ENCODE peak calls at places on chromosomes 11 and 22, in eight cellular contexts. B, X, O, Z, F, N, H and W are unnamed samples.
A peak's percentile ranks its signal among the peaks of the same experiment; 100 is the strongest.

GRCh38 chr22:32311551-32312071 is 46.1 kb upstream of the RFPL3 start:
- DNase-seq in B (no peak), X (no peak), O (no peak), Z (no peak), F (no peak), N (no peak), H (no peak), W (no peak)

GRCh38 chr11:116193321-116194114 is 579.3 kb downstream of the BUD13 start:
- DNase-seq in B (peak; percentile 62), X (peak; percentile 30), O (no peak), Z (peak; percentile 53), F (peak; percentile 46), N (no peak), H (peak; percentile 2), W (peak; percentile 38)

GRCh38 chr22:41772645-41773044 is 27.8 kb upstream of the CCDC134 start:
- DNase-seq in B (no peak), X (peak; percentile 17), O (no peak), Z (no peak), F (peak; percentile 44), N (no peak), H (peak; percentile 30), W (no peak)

GRCh38 chr11:128759168-128759567 is 65.3 kb downstream of the FLI1 start:
- DNase-seq in B (no peak), X (no peak), O (no peak), Z (no peak), F (no peak), N (peak; percentile 35), H (no peak), W (no peak)

GRCh38 chr11:87832216-87832615 is 343.0 kb downstream of the RAB38 start:
- DNase-seq in B (no peak), X (no peak), O (no peak), Z (no peak), F (no peak), N (no peak), H (no peak), W (peak; percentile 66)

GRCh38 chr11:86068138-86068861 is 584 bp downstream of the PICALM start:
- DNase-seq in B (peak; percentile 45), X (no peak), O (no peak), Z (no peak), F (peak; percentile 51), N (peak; percentile 68), H (peak; percentile 33), W (peak; percentile 47)

GRCh38 chr11:42205518-42205917 is 746.1 kb upstream of the LRRC4C start:
- DNase-seq in B (no peak), X (no peak), O (no peak), Z (no peak), F (no peak), N (no peak), H (no peak), W (no peak)

GRCh38 chr22:24995649-24996180 is 43.2 kb downstream of the KIAA1671 start:
- DNase-seq in B (no peak), X (no peak), O (no peak), Z (no peak), F (no peak), N (no peak), H (no peak), W (no peak)

GRCh38 chr22:39243443-39244072 is 1.2 kb downstream of the PDGFB start:
- DNase-seq in B (peak; percentile 5), X (no peak), O (no peak), Z (no peak), F (peak; percentile 59), N (peak; percentile 32), H (peak; percentile 45), W (no peak)

GRCh38 chr11:43788394-43788793 is 92.2 kb upstream of the ALKBH3 start:
- DNase-seq in B (no peak), X (no peak), O (no peak), Z (no peak), F (no peak), N (no peak), H (no peak), W (no peak)

GRCh38 chr11:332651-333480 is 12.2 kb upstream of the IFITM3 start:
- DNase-seq in B (no peak), X (no peak), O (no peak), Z (no peak), F (no peak), N (no peak), H (no peak), W (no peak)

GRCh38 chr11:6655790-6656580 is at the start of gene DCHS1:
- DNase-seq in B (peak; percentile 33), X (no peak), O (no peak), Z (no peak), F (no peak), N (peak; percentile 41), H (no peak), W (no peak)

GRCh38 chr11:126083829-126084607 is 21.4 kb upstream of the CDON start:
- DNase-seq in B (peak; percentile 80), X (no peak), O (no peak), Z (no peak), F (no peak), N (peak; percentile 42), H (no peak), W (no peak)

GRCh38 chr11:44311339-44312261 is 1.7 kb upstream of the ALX4 start:
- DNase-seq in B (no peak), X (no peak), O (no peak), Z (no peak), F (no peak), N (no peak), H (no peak), W (no peak)

GRCh38 chr11:134530826-134531225 is 118.8 kb upstream of the B3GAT1 start:
- DNase-seq in B (no peak), X (no peak), O (no peak), Z (no peak), F (no peak), N (no peak), H (no peak), W (no peak)

GRCh38 chr11:13680501-13681264 is 12.2 kb downstream of the FAR1 start:
- DNase-seq in B (no peak), X (peak; percentile 42), O (no peak), Z (peak; percentile 21), F (no peak), N (no peak), H (no peak), W (peak; percentile 28)

GRCh38 chr11:71185411-71185810 is 67.0 kb downstream of the SHANK2 start:
- DNase-seq in B (no peak), X (no peak), O (no peak), Z (no peak), F (no peak), N (no peak), H (no peak), W (no peak)

GRCh38 chr22:44395116-44396005 is 82.6 kb upstream of the SHISAL1 start:
- DNase-seq in B (no peak), X (no peak), O (no peak), Z (no peak), F (no peak), N (no peak), H (no peak), W (no peak)

GRCh38 chr11:44224867-44225501 is 85.0 kb downstream of the ALX4 start:
- DNase-seq in B (no peak), X (no peak), O (no peak), Z (no peak), F (no peak), N (no peak), H (no peak), W (no peak)

GRCh38 chr11:489610-490185 is 17.3 kb downstream of the RNH1 start:
- DNase-seq in B (no peak), X (no peak), O (no peak), Z (no peak), F (no peak), N (no peak), H (no peak), W (no peak)

GRCh38 chr11:69342588-69343330 is 48.8 kb downstream of the MYEOV start:
- DNase-seq in B (no peak), X (no peak), O (no peak), Z (no peak), F (no peak), N (no peak), H (no peak), W (no peak)

GRCh38 chr11:60953781-60954180 is 1.8 kb upstream of the SLC15A3 start:
- DNase-seq in B (no peak), X (no peak), O (no peak), Z (no peak), F (no peak), N (peak; percentile 4), H (no peak), W (no peak)

GRCh38 chr11:14310696-14311095 is 48.3 kb downstream of the RRAS2 start:
- DNase-seq in B (no peak), X (peak; percentile 41), O (no peak), Z (no peak), F (no peak), N (no peak), H (no peak), W (no peak)

GRCh38 chr22:38317237-38317994 is at the start of gene CSNK1E:
- DNase-seq in B (peak; percentile 17), X (peak; percentile 63), O (no peak), Z (peak; percentile 59), F (peak; percentile 33), N (peak; percentile 84), H (peak; percentile 44), W (peak; percentile 67)

GRCh38 chr22:42937164-42937854 is 77.6 kb downstream of the PACSIN2 start:
- DNase-seq in B (no peak), X (peak; percentile 94), O (peak; percentile 52), Z (peak; percentile 72), F (peak; percentile 62), N (peak; percentile 65), H (peak; percentile 71), W (no peak)

GRCh38 chr11:61026121-61027031 is 54.9 kb downstream of the CD6 start:
- DNase-seq in B (no peak), X (no peak), O (no peak), Z (no peak), F (no peak), N (peak; percentile 72), H (no peak), W (no peak)

GRCh38 chr11:104705475-104706195 is 192.6 kb downstream of the CASP12 start:
- DNase-seq in B (no peak), X (peak; percentile 70), O (no peak), Z (no peak), F (no peak), N (peak; percentile 83), H (no peak), W (peak; percentile 32)

GRCh38 chr11:35412285-35412684 is 7.1 kb downstream of the SLC1A2 start:
- DNase-seq in B (peak; percentile 18), X (no peak), O (no peak), Z (no peak), F (no peak), N (no peak), H (peak; percentile 25), W (peak; percentile 51)

GRCh38 chr22:22934543-22935055 is 47.0 kb downstream of the IGLL5 start:
- DNase-seq in B (no peak), X (no peak), O (no peak), Z (no peak), F (no peak), N (no peak), H (no peak), W (no peak)

GRCh38 chr11:58805065-58805464 is 39.4 kb downstream of the GLYATL2 start:
- DNase-seq in B (no peak), X (no peak), O (peak; percentile 16), Z (no peak), F (no peak), N (no peak), H (no peak), W (no peak)

GRCh38 chr11:3091081-3091845 is 34.0 kb upstream of the CARS1 start:
- DNase-seq in B (no peak), X (no peak), O (no peak), Z (no peak), F (no peak), N (no peak), H (no peak), W (no peak)

GRCh38 chr11:112253605-112254242 is 6.9 kb downstream of the PLET1 start:
- DNase-seq in B (no peak), X (no peak), O (no peak), Z (no peak), F (no peak), N (no peak), H (no peak), W (no peak)

GRCh38 chr11:130625907-130626306 is 177.5 kb downstream of the ADAMTS15 start:
- DNase-seq in B (no peak), X (no peak), O (no peak), Z (no peak), F (no peak), N (no peak), H (no peak), W (no peak)

GRCh38 chr22:25027959-25028840 is 75.7 kb downstream of the KIAA1671 start:
- DNase-seq in B (no peak), X (peak; percentile 18), O (no peak), Z (no peak), F (no peak), N (peak; percentile 57), H (peak; percentile 59), W (no peak)